ENCODE peak calls at places on chromosome 17, in seven cellular contexts. One of them, this sample, is unnamed.

GRCh38 chr17:43771463-43771862 is 7.3 kb downstream of the DUSP3 start:
- DNase-seq in tibial nerve: no peak
- DNase-seq in cardiac muscle cell: no peak
- DNase-seq in CD4-positive, alpha-beta memory T cell: no peak
- DNase-seq in foreskin keratinocyte: no peak
- DNase-seq in body of pancreas: no peak
- DNase-seq in tibial artery: no peak
- DNase-seq in this sample: no peak

GRCh38 chr17:53088501-53088900 is 734.2 kb upstream of the KIF2B start:
- DNase-seq in tibial nerve: no peak
- DNase-seq in cardiac muscle cell: no peak
- DNase-seq in CD4-positive, alpha-beta memory T cell: no peak
- DNase-seq in foreskin keratinocyte: no peak
- DNase-seq in body of pancreas: no peak
- DNase-seq in tibial artery: no peak
- DNase-seq in this sample: no peak

GRCh38 chr17:44117351-44117750 is 6.1 kb downstream of the HDAC5 start:
- DNase-seq in tibial nerve: no peak
- DNase-seq in cardiac muscle cell: no peak
- DNase-seq in CD4-positive, alpha-beta memory T cell: no peak
- DNase-seq in foreskin keratinocyte: no peak
- DNase-seq in body of pancreas: no peak
- DNase-seq in tibial artery: no peak
- DNase-seq in this sample: no peak

GRCh38 chr17:33284022-33284421 is 9.1 kb downstream of the ASIC2 start:
- DNase-seq in tibial nerve: no peak
- DNase-seq in cardiac muscle cell: no peak
- DNase-seq in CD4-positive, alpha-beta memory T cell: no peak
- DNase-seq in foreskin keratinocyte: peak; percentile 83
- DNase-seq in body of pancreas: peak; percentile 90
- DNase-seq in tibial artery: peak; percentile 70
- DNase-seq in this sample: peak; percentile 18

GRCh38 chr17:2545393-2545792 is 33.7 kb upstream of the METTL16 start:
- DNase-seq in tibial nerve: no peak
- DNase-seq in cardiac muscle cell: peak; percentile 93
- DNase-seq in CD4-positive, alpha-beta memory T cell: no peak
- DNase-seq in foreskin keratinocyte: no peak
- DNase-seq in body of pancreas: peak; percentile 16
- DNase-seq in tibial artery: no peak
- DNase-seq in this sample: no peak

GRCh38 chr17:3594976-3595375 is 14.2 kb downstream of the TRPV1 start:
- DNase-seq in tibial nerve: no peak
- DNase-seq in cardiac muscle cell: no peak
- DNase-seq in CD4-positive, alpha-beta memory T cell: no peak
- DNase-seq in foreskin keratinocyte: no peak
- DNase-seq in body of pancreas: no peak
- DNase-seq in tibial artery: no peak
- DNase-seq in this sample: no peak

GRCh38 chr17:44122825-44123355 is 551 bp downstream of the HDAC5 start:
- DNase-seq in tibial nerve: no peak
- DNase-seq in cardiac muscle cell: no peak
- DNase-seq in CD4-positive, alpha-beta memory T cell: peak; percentile 10
- DNase-seq in foreskin keratinocyte: no peak
- DNase-seq in body of pancreas: no peak
- DNase-seq in tibial artery: no peak
- DNase-seq in this sample: no peak

GRCh38 chr17:48127371-48128051 is 19.9 kb downstream of the SNX11 start:
- DNase-seq in tibial nerve: no peak
- DNase-seq in cardiac muscle cell: no peak
- DNase-seq in CD4-positive, alpha-beta memory T cell: no peak
- DNase-seq in foreskin keratinocyte: peak; percentile 90
- DNase-seq in body of pancreas: no peak
- DNase-seq in tibial artery: no peak
- DNase-seq in this sample: peak; percentile 14

GRCh38 chr17:31533546-31534155 is 142.2 kb downstream of the RAB11FIP4 start:
- DNase-seq in tibial nerve: no peak
- DNase-seq in cardiac muscle cell: peak; percentile 59
- DNase-seq in CD4-positive, alpha-beta memory T cell: no peak
- DNase-seq in foreskin keratinocyte: peak; percentile 73
- DNase-seq in body of pancreas: no peak
- DNase-seq in tibial artery: no peak
- DNase-seq in this sample: peak; percentile 80

GRCh38 chr17:61323696-61324539 is 75.7 kb upstream of the TBX2 start:
- DNase-seq in tibial nerve: no peak
- DNase-seq in cardiac muscle cell: no peak
- DNase-seq in CD4-positive, alpha-beta memory T cell: no peak
- DNase-seq in foreskin keratinocyte: no peak
- DNase-seq in body of pancreas: no peak
- DNase-seq in tibial artery: no peak
- DNase-seq in this sample: no peak

GRCh38 chr17:65797809-65798208 is 236.4 kb upstream of the AXIN2 start:
- DNase-seq in tibial nerve: no peak
- DNase-seq in cardiac muscle cell: peak; percentile 19
- DNase-seq in CD4-positive, alpha-beta memory T cell: peak; percentile 1
- DNase-seq in foreskin keratinocyte: no peak
- DNase-seq in body of pancreas: no peak
- DNase-seq in tibial artery: no peak
- DNase-seq in this sample: no peak

GRCh38 chr17:8255499-8255898 is 6.4 kb downstream of the PFAS start:
- DNase-seq in tibial nerve: no peak
- DNase-seq in cardiac muscle cell: no peak
- DNase-seq in CD4-positive, alpha-beta memory T cell: no peak
- DNase-seq in foreskin keratinocyte: no peak
- DNase-seq in body of pancreas: no peak
- DNase-seq in tibial artery: no peak
- DNase-seq in this sample: no peak

GRCh38 chr17:43570518-43570928 is 24.4 kb upstream of the ETV4 start:
- DNase-seq in tibial nerve: no peak
- DNase-seq in cardiac muscle cell: no peak
- DNase-seq in CD4-positive, alpha-beta memory T cell: no peak
- DNase-seq in foreskin keratinocyte: peak; percentile 95
- DNase-seq in body of pancreas: no peak
- DNase-seq in tibial artery: no peak
- DNase-seq in this sample: peak; percentile 28

GRCh38 chr17:49576121-49576905 is 642 bp downstream of the NXPH3 start:
- DNase-seq in tibial nerve: no peak
- DNase-seq in cardiac muscle cell: peak; percentile 84
- DNase-seq in CD4-positive, alpha-beta memory T cell: no peak
- DNase-seq in foreskin keratinocyte: no peak
- DNase-seq in body of pancreas: no peak
- DNase-seq in tibial artery: peak; percentile 66
- DNase-seq in this sample: peak; percentile 81

GRCh38 chr17:73786286-73786743 is 142.1 kb upstream of the SDK2 start:
- DNase-seq in tibial nerve: no peak
- DNase-seq in cardiac muscle cell: no peak
- DNase-seq in CD4-positive, alpha-beta memory T cell: no peak
- DNase-seq in foreskin keratinocyte: no peak
- DNase-seq in body of pancreas: no peak
- DNase-seq in tibial artery: no peak
- DNase-seq in this sample: no peak

GRCh38 chr17:51000835-51001638 is 119.6 kb downstream of the SPAG9 start:
- DNase-seq in tibial nerve: no peak
- DNase-seq in cardiac muscle cell: peak; percentile 73
- DNase-seq in CD4-positive, alpha-beta memory T cell: peak; percentile 68
- DNase-seq in foreskin keratinocyte: peak; percentile 40
- DNase-seq in body of pancreas: peak; percentile 36
- DNase-seq in tibial artery: no peak
- DNase-seq in this sample: peak; percentile 90

GRCh38 chr17:81854974-81855774 is 5.2 kb downstream of the P4HB start:
- DNase-seq in tibial nerve: no peak
- DNase-seq in cardiac muscle cell: no peak
- DNase-seq in CD4-positive, alpha-beta memory T cell: no peak
- DNase-seq in foreskin keratinocyte: peak; percentile 66
- DNase-seq in body of pancreas: peak; percentile 90
- DNase-seq in tibial artery: no peak
- DNase-seq in this sample: no peak

GRCh38 chr17:41894791-41895331 is 23.9 kb downstream of the ACLY start:
- DNase-seq in tibial nerve: peak; percentile 32
- DNase-seq in cardiac muscle cell: no peak
- DNase-seq in CD4-positive, alpha-beta memory T cell: no peak
- DNase-seq in foreskin keratinocyte: peak; percentile 16
- DNase-seq in body of pancreas: peak; percentile 54
- DNase-seq in tibial artery: no peak
- DNase-seq in this sample: peak; percentile 95

GRCh38 chr17:4551141-4551540 is 4.0 kb downstream of the MYBBP1A start:
- DNase-seq in tibial nerve: no peak
- DNase-seq in cardiac muscle cell: no peak
- DNase-seq in CD4-positive, alpha-beta memory T cell: no peak
- DNase-seq in foreskin keratinocyte: no peak
- DNase-seq in body of pancreas: no peak
- DNase-seq in tibial artery: no peak
- DNase-seq in this sample: no peak

GRCh38 chr17:49494937-49495841 is at the start of gene NGFR:
- DNase-seq in tibial nerve: no peak
- DNase-seq in cardiac muscle cell: peak; percentile 70
- DNase-seq in CD4-positive, alpha-beta memory T cell: peak; percentile 43
- DNase-seq in foreskin keratinocyte: no peak
- DNase-seq in body of pancreas: no peak
- DNase-seq in tibial artery: no peak
- DNase-seq in this sample: peak; percentile 65

GRCh38 chr17:53749178-53749577 is 73.5 kb upstream of the KIF2B start:
- DNase-seq in tibial nerve: no peak
- DNase-seq in cardiac muscle cell: peak; percentile 21
- DNase-seq in CD4-positive, alpha-beta memory T cell: no peak
- DNase-seq in foreskin keratinocyte: peak; percentile 66
- DNase-seq in body of pancreas: peak; percentile 8
- DNase-seq in tibial artery: no peak
- DNase-seq in this sample: no peak

GRCh38 chr17:80210348-80211108 is 9.6 kb downstream of the SGSH start:
- DNase-seq in tibial nerve: no peak
- DNase-seq in cardiac muscle cell: no peak
- DNase-seq in CD4-positive, alpha-beta memory T cell: no peak
- DNase-seq in foreskin keratinocyte: no peak
- DNase-seq in body of pancreas: no peak
- DNase-seq in tibial artery: no peak
- DNase-seq in this sample: no peak

GRCh38 chr17:10579270-10579669 is 29.8 kb upstream of the MYH2 start:
- DNase-seq in tibial nerve: no peak
- DNase-seq in cardiac muscle cell: no peak
- DNase-seq in CD4-positive, alpha-beta memory T cell: no peak
- DNase-seq in foreskin keratinocyte: peak; percentile 67
- DNase-seq in body of pancreas: no peak
- DNase-seq in tibial artery: no peak
- DNase-seq in this sample: no peak

GRCh38 chr17:31663576-31663975 is 195.5 kb downstream of the COPRS start:
- DNase-seq in tibial nerve: no peak
- DNase-seq in cardiac muscle cell: no peak
- DNase-seq in CD4-positive, alpha-beta memory T cell: no peak
- DNase-seq in foreskin keratinocyte: peak; percentile 40
- DNase-seq in body of pancreas: no peak
- DNase-seq in tibial artery: no peak
- DNase-seq in this sample: peak; percentile 17

DNA sequence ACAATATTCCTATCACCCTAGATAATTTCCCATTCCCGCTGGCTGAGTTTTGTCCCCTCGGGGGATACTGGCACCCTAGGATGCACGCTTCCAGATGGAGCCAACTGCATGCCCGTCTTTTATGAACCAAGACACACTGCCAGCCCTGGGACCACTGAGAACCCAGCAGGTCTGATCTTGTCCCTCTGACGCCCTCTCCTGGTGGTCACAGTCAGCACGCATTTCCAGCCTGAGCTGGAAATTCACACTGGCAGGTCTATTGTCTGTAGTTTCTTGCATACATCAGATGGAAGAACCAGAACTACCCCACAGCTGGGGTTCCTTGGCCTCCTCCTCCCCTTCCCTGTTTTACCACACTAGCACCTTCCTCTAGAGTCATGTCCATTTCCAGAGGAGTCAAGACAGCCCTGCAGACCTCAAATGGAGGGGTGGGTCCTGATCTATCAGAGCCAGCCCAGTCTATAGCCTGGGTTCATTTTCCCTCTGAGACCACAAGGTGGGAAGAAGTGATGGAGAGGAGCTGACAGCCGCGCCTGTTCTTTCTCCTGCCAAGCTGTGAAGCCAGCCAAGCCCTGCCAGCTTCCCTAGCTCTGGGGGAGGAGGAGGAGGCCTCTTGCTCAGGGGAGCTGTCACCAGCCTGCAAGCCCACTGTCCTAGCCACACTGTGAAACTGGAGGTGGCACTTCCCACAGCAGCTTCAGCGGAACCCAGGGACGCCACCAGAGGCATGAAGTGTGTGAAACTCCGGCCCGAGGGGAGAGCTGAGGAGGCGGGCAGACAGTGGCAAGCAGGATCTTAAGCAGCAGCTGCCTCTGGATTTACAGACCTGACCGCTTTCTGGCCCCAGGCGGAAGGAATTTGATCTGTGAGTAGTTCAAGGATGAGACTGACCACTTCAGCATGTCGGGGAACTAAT is 29.3 kb downstream of the MXRA7 start:
- DNase-seq in tibial nerve: peak; percentile 60
- DNase-seq in cardiac muscle cell: peak; percentile 77
- DNase-seq in CD4-positive, alpha-beta memory T cell: peak; percentile 67
- DNase-seq in foreskin keratinocyte: peak; percentile 45
- DNase-seq in body of pancreas: peak; percentile 71
- DNase-seq in tibial artery: peak; percentile 72
- DNase-seq in this sample: peak; percentile 79
- H3K4me1 ChIP-seq in tibial nerve: peaks cover 54% of the 10 kb centered on the region
- H3K4me1 ChIP-seq in cardiac muscle cell: peaks cover 22% of the 10 kb centered on the region
- H3K4me1 ChIP-seq in CD4-positive, alpha-beta memory T cell: peaks cover 46% of the 10 kb centered on the region
- H3K4me1 ChIP-seq in foreskin keratinocyte: no peaks in the 10 kb centered on the region
- H3K4me1 ChIP-seq in body of pancreas: peaks cover 5% of the 10 kb centered on the region
- H3K4me1 ChIP-seq in tibial artery: peaks cover 21% of the 10 kb centered on the region
- H3K4me1 ChIP-seq in this sample: peaks cover 27% of the 10 kb centered on the region

DNA sequence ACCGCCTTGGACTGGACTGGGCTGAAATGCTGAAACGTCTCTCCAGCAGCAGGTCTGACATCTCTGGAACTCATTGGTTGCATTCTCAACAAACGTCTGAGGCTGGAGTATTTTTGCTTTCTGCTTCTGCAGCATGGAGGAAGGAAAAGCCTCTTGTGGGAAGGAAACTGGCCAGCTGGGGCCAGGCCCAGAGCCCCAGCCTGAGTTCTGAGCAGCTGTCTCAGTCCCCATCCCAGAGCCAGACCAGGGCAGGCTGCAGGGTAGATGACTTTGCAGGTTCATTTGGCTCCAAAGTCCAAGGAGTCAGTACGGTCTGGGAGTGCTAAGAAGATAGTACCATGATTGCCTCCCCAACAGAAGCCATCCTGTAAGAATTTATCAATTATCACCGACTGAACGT is 18.2 kb downstream of the TEKT3 start:
- DNase-seq in tibial nerve: no peak
- DNase-seq in cardiac muscle cell: no peak
- DNase-seq in CD4-positive, alpha-beta memory T cell: no peak
- DNase-seq in foreskin keratinocyte: no peak
- DNase-seq in body of pancreas: no peak
- DNase-seq in tibial artery: no peak
- DNase-seq in this sample: no peak
- H3K4me1 ChIP-seq in tibial nerve: no peaks in the 10 kb centered on the region
- H3K4me1 ChIP-seq in cardiac muscle cell: no peaks in the 10 kb centered on the region
- H3K4me1 ChIP-seq in CD4-positive, alpha-beta memory T cell: no peaks in the 10 kb centered on the region
- H3K4me1 ChIP-seq in foreskin keratinocyte: no peaks in the 10 kb centered on the region
- H3K4me1 ChIP-seq in body of pancreas: no peaks in the 10 kb centered on the region
- H3K4me1 ChIP-seq in tibial artery: no peaks in the 10 kb centered on the region
- H3K4me1 ChIP-seq in this sample: peaks cover 3% of the 10 kb centered on the region

GRCh38 chr17:37492167-37492566 is 2.5 kb downstream of the DUSP14 start:
- DNase-seq in tibial nerve: no peak
- DNase-seq in cardiac muscle cell: no peak
- DNase-seq in CD4-positive, alpha-beta memory T cell: no peak
- DNase-seq in foreskin keratinocyte: no peak
- DNase-seq in body of pancreas: no peak
- DNase-seq in tibial artery: no peak
- DNase-seq in this sample: no peak
- H3K4me1 ChIP-seq in tibial nerve: peaks cover 46% of the 10 kb centered on the region
- H3K4me1 ChIP-seq in cardiac muscle cell: peaks cover 24% of the 10 kb centered on the region
- H3K4me1 ChIP-seq in CD4-positive, alpha-beta memory T cell: peaks cover 26% of the 10 kb centered on the region
- H3K4me1 ChIP-seq in foreskin keratinocyte: peaks cover 13% of the 10 kb centered on the region
- H3K4me1 ChIP-seq in body of pancreas: peaks cover 22% of the 10 kb centered on the region
- H3K4me1 ChIP-seq in tibial artery: peaks cover 29% of the 10 kb centered on the region
- H3K4me1 ChIP-seq in this sample: peaks cover 57% of the 10 kb centered on the region

GRCh38 chr17:40316571-40317344 is 7.8 kb downstream of the RARA start:
- DNase-seq in tibial nerve: no peak
- DNase-seq in cardiac muscle cell: peak; percentile 82
- DNase-seq in CD4-positive, alpha-beta memory T cell: no peak
- DNase-seq in foreskin keratinocyte: peak; percentile 82
- DNase-seq in body of pancreas: peak; percentile 67
- DNase-seq in tibial artery: no peak
- DNase-seq in this sample: peak; percentile 85
- H3K4me1 ChIP-seq in tibial nerve: peaks cover 94% of the 10 kb centered on the region
- H3K4me1 ChIP-seq in cardiac muscle cell: peaks cover 79% of the 10 kb centered on the region
- H3K4me1 ChIP-seq in CD4-positive, alpha-beta memory T cell: peaks cover 75% of the 10 kb centered on the region
- H3K4me1 ChIP-seq in foreskin keratinocyte: peaks cover 46% of the 10 kb centered on the region
- H3K4me1 ChIP-seq in body of pancreas: peaks cover 92% of the 10 kb centered on the region
- H3K4me1 ChIP-seq in tibial artery: peaks cover 92% of the 10 kb centered on the region
- H3K4me1 ChIP-seq in this sample: peaks cover 70% of the 10 kb centered on the region

This sample was measured in adipocyte.